ENCODE peak calls at places on chromosomes 6 and 20, in seven cellular contexts. P, V, Z, O, R, W and L are unnamed samples.

GRCh38 chr6:45679163-45679562 is 301.4 kb upstream of the SUPT3H start:
- DNase-seq in P (no peak), V (no peak), Z (no peak), O (no peak), R (no peak), W (no peak), L (no peak)

GRCh38 chr20:44070139-44070900 is 116.7 kb downstream of the JPH2 start:
- DNase-seq in P (no peak), V (no peak), Z (no peak), O (no peak), R (no peak), W (no peak), L (peak)

GRCh38 chr6:117483645-117484016 is 1.2 kb downstream of the DCBLD1 start:
- DNase-seq in P (peak), V (no peak), Z (peak), O (peak), R (no peak), W (no peak), L (peak)

GRCh38 chr6:116041934-116042333 is 18.8 kb downstream of the FRK start:
- DNase-seq in P (no peak), V (no peak), Z (no peak), O (no peak), R (no peak), W (no peak), L (no peak)

GRCh38 chr20:35166242-35166830 is 5.5 kb upstream of the PROCR start:
- DNase-seq in P (peak), V (peak), Z (peak), O (no peak), R (no peak), W (no peak), L (no peak)

GRCh38 chr20:431012-431904 is 23.2 kb downstream of the RBCK1 start:
- DNase-seq in P (peak), V (peak), Z (peak), O (peak), R (no peak), W (peak), L (peak)

GRCh38 chr6:142756215-142756630 is 188.8 kb downstream of the HIVEP2 start:
- DNase-seq in P (peak), V (no peak), Z (peak), O (peak), R (no peak), W (no peak), L (no peak)

GRCh38 chr6:157273756-157274088 is 49.6 kb downstream of the TMEM242 start:
- DNase-seq in P (no peak), V (no peak), Z (no peak), O (peak), R (peak), W (no peak), L (peak)

GRCh38 chr20:53157443-53158408 is 185.6 kb downstream of the TSHZ2 start:
- DNase-seq in P (peak), V (peak), Z (peak), O (peak), R (peak), W (no peak), L (peak)

GRCh38 chr6:122735618-122736017 is 43.9 kb upstream of the FABP7 start:
- DNase-seq in P (no peak), V (no peak), Z (no peak), O (peak), R (no peak), W (no peak), L (no peak)

GRCh38 chr20:54084193-54084592 is 13.8 kb upstream of the BCAS1 start:
- DNase-seq in P (no peak), V (no peak), Z (no peak), O (no peak), R (no peak), W (no peak), L (no peak)

GRCh38 chr6:98832282-98833100 is 1.9 kb upstream of the POU3F2 start:
- DNase-seq in P (peak), V (no peak), Z (peak), O (peak), R (no peak), W (no peak), L (peak)

GRCh38 chr6:110513001-110513400 is 36.6 kb upstream of the SLC22A16 start:
- DNase-seq in P (peak), V (no peak), Z (peak), O (peak), R (no peak), W (no peak), L (no peak)

GRCh38 chr20:36856691-36857635 is 19.0 kb upstream of the TLDC2 start:
- DNase-seq in P (peak), V (no peak), Z (peak), O (peak), R (no peak), W (peak), L (no peak)

GRCh38 chr20:4674672-4675071 is 47.0 kb upstream of the PRND start:
- DNase-seq in P (no peak), V (no peak), Z (no peak), O (no peak), R (no peak), W (no peak), L (no peak)

GRCh38 chr6:26197736-26198625 is 110.8 kb downstream of the HFE start:
- DNase-seq in P (peak), V (no peak), Z (peak), O (peak), R (peak), W (peak), L (no peak)

GRCh38 chr6:152277826-152278247 is 359.3 kb downstream of the SYNE1 start:
- DNase-seq in P (no peak), V (peak), Z (no peak), O (no peak), R (no peak), W (peak), L (no peak)

GRCh38 chr6:157328108-157328692 is 4.9 kb upstream of the TMEM242 start:
- DNase-seq in P (no peak), V (no peak), Z (no peak), O (peak), R (no peak), W (no peak), L (no peak)

GRCh38 chr20:4904127-4904860 is 97.0 kb downstream of the SLC23A2 start:
- DNase-seq in P (no peak), V (no peak), Z (no peak), O (peak), R (no peak), W (no peak), L (no peak)

GRCh38 chr20:36366623-36367369 is 60.7 kb downstream of the DLGAP4 start:
- DNase-seq in P (no peak), V (no peak), Z (no peak), O (no peak), R (no peak), W (no peak), L (no peak)

GRCh38 chr6:135022050-135022697 is 32.4 kb downstream of the HBS1L start:
- DNase-seq in P (no peak), V (no peak), Z (no peak), O (no peak), R (no peak), W (no peak), L (no peak)

GRCh38 chr20:37480915-37481314 is 40.1 kb upstream of the NNAT start:
- DNase-seq in P (peak), V (no peak), Z (no peak), O (no peak), R (no peak), W (no peak), L (no peak)

GRCh38 chr6:20538131-20538662 is 3.9 kb downstream of the CDKAL1 start:
- DNase-seq in P (no peak), V (no peak), Z (no peak), O (no peak), R (no peak), W (no peak), L (no peak)

GRCh38 chr6:84258268-84258667 is 30.8 kb upstream of the CEP162 start:
- DNase-seq in P (peak), V (no peak), Z (no peak), O (no peak), R (no peak), W (no peak), L (no peak)

GRCh38 chr6:83891586-83891985 is 32.1 kb downstream of the CYB5R4 start:
- DNase-seq in P (no peak), V (no peak), Z (no peak), O (no peak), R (no peak), W (no peak), L (no peak)

GRCh38 chr6:149129401-149130077 is 188.0 kb upstream of the TAB2 start:
- DNase-seq in P (peak), V (no peak), Z (peak), O (peak), R (no peak), W (no peak), L (no peak)

GRCh38 chr6:67009818-67010217 is 1302.8 kb upstream of the EYS start:
- DNase-seq in P (no peak), V (no peak), Z (no peak), O (peak), R (no peak), W (no peak), L (no peak)

DNA sequence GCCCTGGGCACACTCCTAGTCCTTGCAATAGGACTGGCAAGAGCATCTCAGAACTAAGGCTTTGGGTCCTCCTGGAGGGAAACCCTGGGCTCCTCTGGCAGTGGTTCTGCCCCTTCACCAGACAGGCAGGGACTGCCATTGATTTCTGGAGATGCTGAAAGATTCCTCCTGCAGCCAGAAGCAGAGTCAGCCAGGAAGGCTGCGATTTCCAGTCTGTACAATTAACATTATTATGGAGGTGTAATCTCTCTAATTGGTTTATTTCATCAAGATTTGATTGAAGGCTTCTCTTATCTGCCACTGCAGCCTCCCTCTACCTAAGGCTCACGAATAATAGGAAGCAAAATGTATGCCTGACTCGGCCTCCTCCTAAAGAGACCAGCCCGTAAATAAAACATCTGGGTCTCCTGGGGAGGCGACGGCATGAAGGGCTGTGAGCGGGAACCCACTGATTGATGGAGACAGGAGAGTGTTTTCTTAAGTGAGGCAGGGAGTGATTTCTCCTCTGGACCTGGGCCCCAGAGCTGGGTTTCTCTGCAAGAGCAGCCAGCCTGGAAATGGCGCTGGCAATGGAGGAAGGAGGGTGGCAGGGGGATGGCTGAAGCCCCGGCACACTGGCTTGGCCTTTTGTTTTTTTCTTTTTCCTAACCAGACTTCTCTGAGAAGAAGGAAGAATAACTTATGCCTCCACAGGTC is 689.6 kb downstream of the DHX35 start:
- DNase-seq in P (no peak), V (no peak), Z (no peak), O (no peak), R (no peak), W (no peak), L (no peak)
- TF ChIP-seq CTCF in P (no peak), V (no peak), Z (no peak), O (no peak), R (no peak), W (no peak), L (no peak)

GRCh38 chr6:63349401-63349800 is 29.6 kb upstream of the LGSN start:
- DNase-seq in P (no peak), V (no peak), Z (no peak), O (no peak), R (no peak), W (no peak), L (no peak)

GRCh38 chr6:63351995-63352586 is 32.3 kb upstream of the LGSN start:
- DNase-seq in P (peak), V (no peak), Z (peak), O (peak), R (no peak), W (no peak), L (peak)

GRCh38 chr6:63355632-63356031 is 35.8 kb upstream of the LGSN start:
- DNase-seq in P (no peak), V (no peak), Z (no peak), O (peak), R (no peak), W (no peak), L (no peak)

GRCh38 chr6:63353282-63353630 is 33.5 kb upstream of the LGSN start:
- DNase-seq in P (no peak), V (no peak), Z (no peak), O (no peak), R (no peak), W (no peak), L (no peak)

DNA sequence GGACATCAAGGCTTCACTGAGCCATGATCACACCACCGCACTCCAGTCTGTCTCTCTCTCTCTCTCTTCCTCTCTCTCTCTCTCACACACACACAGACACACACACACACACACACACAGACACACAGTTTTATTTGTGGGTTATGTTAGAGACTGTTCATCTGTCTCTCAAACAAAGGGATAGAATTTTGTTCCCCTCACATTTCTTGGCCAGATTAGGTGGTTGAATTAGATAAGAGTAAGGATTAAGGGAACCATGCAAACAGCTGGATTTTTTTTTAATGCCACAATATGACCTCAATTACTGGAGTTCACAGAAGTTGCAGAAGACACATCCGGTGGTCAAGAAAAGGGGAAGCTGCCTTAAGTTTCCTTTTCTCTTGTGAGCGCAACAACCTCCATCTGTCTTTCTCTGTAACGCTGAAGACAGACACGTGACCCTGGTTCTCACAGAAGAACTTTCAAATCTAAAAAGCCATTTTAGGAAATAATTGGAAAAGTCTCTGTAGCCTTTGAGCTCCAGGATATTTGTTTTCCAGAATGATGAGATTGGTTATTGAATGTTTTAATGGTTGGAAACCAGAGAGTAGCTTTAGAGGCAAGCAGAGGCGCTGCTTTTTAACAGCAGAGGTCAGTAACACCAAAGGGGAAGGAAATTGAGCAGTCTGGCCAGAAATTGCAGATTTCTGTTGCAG is 33.0 kb upstream of the LGSN start:
- DNase-seq in P (peak), V (no peak), Z (peak), O (peak), R (no peak), W (no peak), L (peak)
- TF ChIP-seq CTCF in P (peak), V (peak), Z (peak), O (peak), R (no peak), W (peak), L (peak)

GRCh38 chr6:4727671-4728435 is 48.4 kb upstream of the CDYL start:
- DNase-seq in P (peak), V (no peak), Z (no peak), O (no peak), R (peak), W (no peak), L (no peak)
- TF ChIP-seq CTCF in P (no peak), V (no peak), Z (no peak), O (no peak), R (no peak), W (no peak), L (peak)

GRCh38 chr6:138206862-138207261 is 11.4 kb downstream of the PBOV1 start:
- DNase-seq in P (no peak), V (no peak), Z (no peak), O (no peak), R (no peak), W (no peak), L (no peak)

GRCh38 chr6:138211601-138212000 is 6.7 kb downstream of the PBOV1 start:
- DNase-seq in P (no peak), V (no peak), Z (no peak), O (no peak), R (no peak), W (no peak), L (no peak)

GRCh38 chr6:138205437-138206094 is 12.7 kb downstream of the PBOV1 start:
- DNase-seq in P (no peak), V (no peak), Z (no peak), O (no peak), R (no peak), W (no peak), L (no peak)

GRCh38 chr6:138215071-138215470 is 3.2 kb downstream of the PBOV1 start:
- DNase-seq in P (no peak), V (no peak), Z (no peak), O (no peak), R (no peak), W (peak), L (no peak)

GRCh38 chr6:138211048-138211581 is 7.2 kb downstream of the PBOV1 start:
- DNase-seq in P (no peak), V (no peak), Z (no peak), O (no peak), R (no peak), W (no peak), L (no peak)
- TF ChIP-seq CTCF in P (no peak), V (no peak), Z (no peak), O (no peak), R (no peak), W (no peak), L (no peak)

GRCh38 chr6:111668410-111668809 is 62.7 kb upstream of the TRAF3IP2 start:
- DNase-seq in P (no peak), V (peak), Z (no peak), O (no peak), R (no peak), W (no peak), L (no peak)
- TF ChIP-seq CTCF in P (peak), V (peak), Z (peak), O (peak), R (no peak), W (no peak), L (no peak)

GRCh38 chr6:52389626-52390360 is 27.8 kb downstream of the PAQR8 start:
- DNase-seq in P (peak), V (peak), Z (peak), O (peak), R (peak), W (peak), L (peak)
- TF ChIP-seq CTCF in P (no peak), V (no peak), Z (no peak), O (no peak), R (no peak), W (peak), L (no peak)

GRCh38 chr20:41692479-41693135 is 74.4 kb upstream of the CHD6 start:
- DNase-seq in P (peak), V (peak), Z (peak), O (peak), R (peak), W (peak), L (peak)

GRCh38 chr20:41696428-41696827 is 78.3 kb upstream of the CHD6 start:
- DNase-seq in P (peak), V (no peak), Z (peak), O (peak), R (no peak), W (no peak), L (no peak)

GRCh38 chr20:41690702-41691101 is 72.5 kb upstream of the CHD6 start:
- DNase-seq in P (no peak), V (no peak), Z (no peak), O (no peak), R (no peak), W (no peak), L (no peak)

GRCh38 chr20:41694796-41695195 is 76.6 kb upstream of the CHD6 start:
- DNase-seq in P (no peak), V (no peak), Z (no peak), O (no peak), R (no peak), W (no peak), L (no peak)

DNA sequence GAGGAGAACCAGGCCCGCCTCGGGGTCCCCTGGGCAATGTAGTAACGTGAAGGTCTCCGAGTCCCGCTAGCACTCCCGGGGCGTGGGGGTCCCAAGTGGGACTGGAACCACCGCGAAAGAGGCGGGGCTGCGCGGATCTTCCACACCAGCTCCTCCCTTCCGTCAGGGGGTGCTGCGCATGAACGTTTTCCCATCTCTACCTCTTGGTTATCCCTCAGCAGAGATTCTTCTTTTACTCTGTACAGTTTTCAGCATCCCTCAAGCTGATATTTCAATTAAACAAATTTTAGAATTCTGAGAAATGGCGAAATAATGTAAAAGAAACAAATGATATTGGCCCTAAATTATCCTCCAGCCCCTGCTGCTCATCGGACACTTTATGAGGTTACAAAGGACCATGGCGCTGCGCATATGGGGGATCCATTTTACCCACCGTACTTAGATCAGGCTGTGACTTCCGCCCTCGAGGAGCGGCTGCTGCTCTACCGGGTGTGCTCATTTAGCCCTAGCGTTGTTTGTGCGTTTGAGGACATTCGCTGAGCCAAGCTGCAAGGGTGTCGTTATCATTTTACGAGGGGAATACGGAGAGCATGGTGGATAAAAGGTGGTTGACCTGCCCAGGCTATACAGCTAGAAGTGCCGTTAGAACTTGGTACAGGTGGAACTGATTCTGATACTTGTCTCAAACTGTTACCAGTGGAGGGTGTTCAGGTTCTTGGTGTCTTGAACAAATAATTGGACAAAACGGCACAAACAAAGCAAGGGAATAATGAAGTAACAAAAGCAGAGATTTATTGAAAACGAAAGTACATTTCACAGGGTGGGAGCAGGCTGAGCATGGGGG is 75.2 kb upstream of the CHD6 start:
- DNase-seq in P (peak), V (peak), Z (peak), O (peak), R (peak), W (peak), L (peak)
- TF ChIP-seq CTCF in P (peak), V (peak), Z (peak), O (peak), R (peak), W (peak), L (peak)

DNA sequence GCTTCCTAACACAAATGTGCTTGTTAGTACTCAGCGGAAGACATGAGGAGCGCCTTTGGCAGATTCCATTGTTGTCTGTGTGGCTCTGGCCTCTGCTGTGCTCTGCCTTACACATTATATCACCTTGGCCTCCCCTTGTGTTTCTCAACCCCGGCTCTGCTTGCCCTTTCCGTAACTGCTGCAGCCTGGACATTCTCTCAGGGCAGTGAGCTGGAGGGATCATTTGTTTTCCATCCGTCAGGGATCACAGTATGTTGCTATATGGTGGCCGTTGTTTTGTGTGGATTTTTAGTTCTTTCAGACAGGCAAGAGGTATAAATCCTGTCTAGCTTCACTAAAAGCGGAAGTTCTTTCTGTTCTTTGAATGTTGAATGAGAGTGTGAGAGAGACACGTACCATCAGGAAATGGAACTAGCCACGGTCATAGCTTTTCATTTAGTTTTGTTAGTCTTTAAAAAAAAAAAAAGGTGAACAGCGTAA is 175.1 kb downstream of the JARID2 start:
- DNase-seq in P (no peak), V (no peak), Z (no peak), O (no peak), R (no peak), W (no peak), L (peak)
- TF ChIP-seq CTCF in P (no peak), V (no peak), Z (no peak), O (no peak), R (no peak), W (no peak), L (no peak)